ENCODE peak calls at places on chromosomes 3 and 15, in seven cellular contexts. M is colonic mucosa; N is thoracic aorta; O is kidney epithelial cell; P is AG04449; B is CD4-positive, alpha-beta T cell; H is nephron progenitor cell. F is an unnamed sample.

GRCh38 chr15:66269326-66270090 is 16.0 kb upstream of the MEGF11 start:
- DNase-seq in H (peak), N (no peak), B (no peak), M (peak), O (peak), P (no peak), F (no peak)

GRCh38 chr15:52292780-52293392 is 2.7 kb downstream of the MYO5C start:
- DNase-seq in H (no peak), M (no peak), O (no peak), P (no peak), N (no peak), B (no peak), F (no peak)

GRCh38 chr3:159860727-159861126 is 127.9 kb upstream of the IL12A start:
- DNase-seq in P (no peak), N (no peak), B (no peak), H (no peak), O (no peak), M (no peak), F (no peak)

GRCh38 chr3:13600950-13601691 is 52.2 kb downstream of the FBLN2 start:
- DNase-seq in O (peak), B (no peak), P (peak), M (no peak), N (no peak), H (no peak), F (no peak)

GRCh38 chr3:64533565-64534317 is 154.1 kb downstream of the ADAMTS9 start:
- DNase-seq in P (peak), H (peak), O (peak), B (no peak), M (peak), N (peak), F (no peak)

GRCh38 chr3:39541442-39541841 is 74.0 kb downstream of the MOBP start:
- DNase-seq in M (no peak), P (no peak), H (no peak), B (no peak), N (no peak), O (no peak), F (no peak)

GRCh38 chr15:34347951-34348638 is 5.0 kb downstream of the NUTM1 start:
- DNase-seq in N (no peak), M (no peak), B (no peak), O (no peak), H (no peak), P (no peak), F (no peak)

GRCh38 chr3:30059240-30059639 is 547.2 kb upstream of the TGFBR2 start:
- DNase-seq in B (no peak), N (no peak), M (no peak), H (no peak), P (no peak), O (no peak), F (no peak)

GRCh38 chr3:14175383-14176037 is 2.9 kb downstream of the XPC start:
- DNase-seq in N (no peak), H (no peak), P (no peak), B (peak), O (no peak), M (no peak), F (no peak)

GRCh38 chr3:152405915-152406802 is 137.4 kb downstream of the MBNL1 start:
- DNase-seq in O (no peak), P (no peak), N (no peak), M (no peak), B (no peak), H (peak), F (no peak)

GRCh38 chr3:12719541-12719940 is 39.5 kb downstream of the TMEM40 start:
- DNase-seq in P (no peak), B (no peak), O (no peak), H (no peak), M (no peak), N (no peak), F (no peak)

GRCh38 chr3:72055436-72055835 is 270.5 kb upstream of the PROK2 start:
- DNase-seq in O (no peak), M (no peak), B (no peak), H (no peak), N (no peak), P (no peak), F (no peak)

GRCh38 chr3:55467099-55467498 is 20.0 kb downstream of the WNT5A start:
- DNase-seq in N (no peak), O (no peak), B (no peak), P (no peak), M (no peak), H (no peak), F (no peak)

GRCh38 chr3:156290917-156291268 is 170.5 kb downstream of the KCNAB1 start:
- DNase-seq in H (no peak), M (no peak), P (no peak), B (no peak), N (no peak), O (no peak), F (no peak)

GRCh38 chr3:49628249-49628648 is 45.9 kb upstream of the APEH start:
- DNase-seq in P (no peak), M (no peak), H (no peak), B (no peak), O (no peak), N (no peak), F (no peak)

GRCh38 chr3:115194461-115194860 is 47.4 kb upstream of the ZBTB20 start:
- DNase-seq in B (no peak), H (no peak), P (peak), M (no peak), N (no peak), O (no peak), F (no peak)

GRCh38 chr3:42148982-42149432 is 57.9 kb downstream of the TRAK1 start:
- DNase-seq in N (peak), B (no peak), P (no peak), M (peak), O (peak), H (peak), F (no peak)

GRCh38 chr15:73391128-73391864 is 22.5 kb upstream of the HCN4 start:
- DNase-seq in N (no peak), P (no peak), M (no peak), O (no peak), B (no peak), H (no peak), F (no peak)

GRCh38 chr3:38543602-38544001 is 47.5 kb downstream of the EXOG start:
- DNase-seq in B (no peak), P (no peak), N (no peak), O (no peak), M (no peak), H (no peak), F (no peak)

GRCh38 chr3:177746259-177747021 is 549.2 kb upstream of the TBL1XR1 start:
- DNase-seq in O (no peak), M (no peak), N (no peak), B (no peak), P (no peak), H (no peak), F (no peak)

GRCh38 chr3:171396048-171396447 is 64.2 kb downstream of the TNIK start:
- DNase-seq in H (no peak), N (no peak), O (no peak), B (no peak), P (no peak), M (no peak), F (no peak)

GRCh38 chr15:31905054-31905453 is 125.3 kb upstream of the CHRNA7 start:
- DNase-seq in P (no peak), H (peak), N (no peak), O (no peak), M (peak), B (no peak), F (no peak)

GRCh38 chr3:13215940-13216546 is 142.8 kb upstream of the IQSEC1 start:
- DNase-seq in M (no peak), N (no peak), H (no peak), O (peak), P (peak), B (no peak), F (no peak)

GRCh38 chr3:127629462-127630403 is 748 bp downstream of the PODXL2 start:
- DNase-seq in H (no peak), M (peak), N (no peak), O (no peak), B (no peak), P (no peak), F (no peak)

GRCh38 chr15:76973362-76973743 is 21.6 kb upstream of the PSTPIP1 start:
- DNase-seq in H (peak), N (no peak), O (no peak), P (no peak), M (no peak), B (peak), F (no peak)

GRCh38 chr3:51686512-51687215 is 15.6 kb downstream of the TEX264 start:
- DNase-seq in N (no peak), M (peak), B (peak), P (no peak), H (no peak), O (no peak), F (no peak)

GRCh38 chr3:188947401-188947982 is 224.3 kb upstream of the TPRG1 start:
- DNase-seq in B (no peak), P (no peak), H (peak), N (no peak), M (peak), O (peak), F (no peak)
- TF ChIP-seq CTCF in B (no peak), P (peak), H (peak), N (peak), M (peak), O (peak), F (peak)

GRCh38 chr3:126472277-126473006 is 3.2 kb downstream of the ZXDC start:
- DNase-seq in B (no peak), N (peak), O (peak), M (no peak), H (no peak), P (peak), F (peak)
- TF ChIP-seq CTCF in B (no peak), N (no peak), O (peak), M (no peak), H (no peak), P (no peak), F (peak)

GRCh38 chr3:138399766-138400165 is 34.6 kb upstream of the ESYT3 start:
- DNase-seq in H (no peak), P (no peak), M (no peak), B (no peak), N (no peak), O (no peak), F (no peak)

GRCh38 chr3:138398791-138399575 is 35.4 kb upstream of the ESYT3 start:
- DNase-seq in M (no peak), B (no peak), P (no peak), N (no peak), H (no peak), O (no peak), F (no peak)

GRCh38 chr3:138396752-138397410 is 37.5 kb upstream of the ESYT3 start:
- DNase-seq in P (no peak), N (no peak), B (no peak), O (no peak), H (no peak), M (no peak), F (no peak)

GRCh38 chr3:138395865-138396751 is 38.3 kb upstream of the ESYT3 start:
- DNase-seq in N (no peak), B (no peak), P (no peak), M (no peak), H (no peak), O (no peak), F (no peak)

GRCh38 chr3:138397983-138398382 is 36.4 kb upstream of the ESYT3 start:
- DNase-seq in H (no peak), P (no peak), O (no peak), B (no peak), M (no peak), N (no peak), F (no peak)
- TF ChIP-seq CTCF in H (no peak), P (peak), O (peak), B (no peak), M (no peak), N (no peak), F (no peak)

GRCh38 chr3:191047930-191048329 is 151.1 kb upstream of the OSTN start:
- DNase-seq in O (no peak), M (no peak), P (no peak), B (no peak), N (no peak), H (no peak), F (no peak)

GRCh38 chr3:191051037-191051436 is 148.0 kb upstream of the OSTN start:
- DNase-seq in P (no peak), H (no peak), B (no peak), N (no peak), M (no peak), O (no peak), F (no peak)
- TF ChIP-seq CTCF in P (peak), H (peak), B (peak), N (peak), M (peak), O (peak), F (no peak)

DNA sequence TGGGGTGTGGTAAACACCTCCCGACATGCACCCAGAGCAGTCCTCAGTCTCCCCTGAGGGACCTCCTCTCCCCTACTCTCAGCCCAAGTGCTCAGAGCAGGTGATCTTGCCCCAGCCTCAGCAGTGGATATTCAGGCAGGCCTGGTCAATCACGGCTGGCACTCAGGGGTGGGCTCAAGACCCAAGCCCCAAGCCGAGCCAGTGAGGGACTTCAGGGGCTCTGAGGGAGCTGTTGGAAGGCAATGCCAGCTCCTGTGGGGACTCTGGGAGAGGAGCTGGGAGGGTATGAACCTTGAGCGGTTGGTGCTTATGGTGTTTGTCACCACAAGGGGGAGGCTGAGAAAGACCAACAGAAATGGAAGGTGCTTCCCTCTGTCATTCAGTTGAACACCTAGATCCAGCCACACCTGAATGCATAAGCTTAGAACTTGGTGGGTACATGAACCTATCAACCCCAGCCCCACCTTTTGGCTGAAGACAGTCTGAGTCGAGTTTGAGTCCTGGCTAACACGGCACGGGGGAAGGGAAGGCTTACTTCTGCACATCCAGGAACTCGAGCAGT is 19.4 kb downstream of the ALS2CL start:
- DNase-seq in B (no peak), H (no peak), N (no peak), M (no peak), O (no peak), P (no peak), F (peak)
- TF ChIP-seq CTCF in B (no peak), H (peak), N (no peak), M (no peak), O (no peak), P (peak), F (peak)

GRCh38 chr3:81352867-81353266 is 408.6 kb downstream of the GBE1 start:
- DNase-seq in H (no peak), N (no peak), M (peak), P (no peak), O (no peak), B (no peak), F (no peak)
- TF ChIP-seq CTCF in H (no peak), N (no peak), M (no peak), P (no peak), O (no peak), B (no peak), F (no peak)

GRCh38 chr3:79846148-79846933 is 78.5 kb upstream of the ROBO1 start:
- DNase-seq in P (no peak), O (no peak), M (no peak), N (no peak), B (no peak), H (peak), F (no peak)
- TF ChIP-seq CTCF in P (no peak), O (peak), M (no peak), N (no peak), B (no peak), H (peak), F (peak)

DNA sequence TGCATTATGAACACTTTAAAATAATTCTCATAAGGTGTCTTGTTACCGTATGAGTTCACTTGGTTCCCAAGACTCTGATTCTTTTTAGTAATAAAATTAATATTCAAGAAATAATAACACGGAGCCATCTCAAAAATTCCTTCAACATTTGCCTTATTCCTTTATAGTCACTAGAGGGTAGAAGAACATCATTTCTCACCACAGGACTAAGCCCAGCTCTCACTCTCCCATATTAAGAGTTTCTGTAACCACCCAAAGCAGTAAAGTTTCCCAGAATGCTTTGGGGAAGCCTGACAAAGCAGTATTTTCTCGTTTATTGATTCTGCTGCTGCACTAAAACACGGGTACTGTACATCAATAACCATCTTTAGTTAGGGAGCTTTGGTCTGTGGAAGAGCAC is 114.9 kb downstream of the MCTP2 start:
- DNase-seq in N (no peak), P (no peak), B (no peak), M (no peak), H (no peak), O (no peak), F (no peak)
- TF ChIP-seq CTCF in N (no peak), P (no peak), B (no peak), M (no peak), H (no peak), O (no peak), F (no peak)

F was measured in CD14-positive monocyte.